ENCODE peak calls at places on chromosomes 5 and 9, in five cellular contexts. O is uterus, T is breast epithelium, U is body of pancreas, K is A549. E is an unnamed sample.
A peak's percentile ranks its signal among the peaks of the same experiment; 100 is the strongest.

GRCh38 chr5:149486726-149487635 is 64.3 kb downstream of the CSNK1A1 start:
- DNase-seq in O (no peak), T (no peak), U (no peak), K (no peak), E (no peak)

GRCh38 chr5:69522035-69522434 is 29.4 kb downstream of the OCLN start:
- DNase-seq in O (no peak), T (no peak), U (no peak), K (no peak), E (no peak)

GRCh38 chr9:13719981-13720380 is 440.5 kb upstream of the MPDZ start:
- DNase-seq in O (no peak), T (no peak), U (no peak), K (no peak), E (no peak)

GRCh38 chr5:1727571-1727970 is 72.1 kb downstream of the MRPL36 start:
- DNase-seq in O (no peak), T (no peak), U (no peak), K (no peak), E (no peak)

GRCh38 chr5:32712463-32713395 is 1.6 kb downstream of the NPR3 start:
- DNase-seq in O (no peak), T (no peak), U (no peak), K (no peak), E (no peak)

GRCh38 chr5:119583684-119584083 is 45.7 kb upstream of the FAM170A start:
- DNase-seq in O (no peak), T (no peak), U (no peak), K (no peak), E (no peak)

GRCh38 chr9:88979021-88979420 is 12.2 kb upstream of the S1PR3 start:
- DNase-seq in O (no peak), T (peak; percentile 2), U (no peak), K (no peak), E (no peak)

GRCh38 chr5:28927559-28928326 is 1889.4 kb upstream of the CDH9 start:
- DNase-seq in O (no peak), T (no peak), U (no peak), K (peak; percentile 40), E (no peak)

GRCh38 chr9:68951879-68952659 is 61.8 kb downstream of the PRKACG start:
- DNase-seq in O (no peak), T (no peak), U (no peak), K (no peak), E (no peak)

GRCh38 chr5:154477382-154478223 is 424 bp downstream of the HAND1 start:
- DNase-seq in O (no peak), T (no peak), U (no peak), K (peak; percentile 25), E (no peak)

GRCh38 chr5:120155873-120156272 is 308.2 kb upstream of the PRR16 start:
- DNase-seq in O (no peak), T (no peak), U (no peak), K (no peak), E (no peak)

GRCh38 chr9:107933042-107933441 is 443.5 kb upstream of the KLF4 start:
- DNase-seq in O (no peak), T (no peak), U (no peak), K (peak; percentile 14), E (no peak)

GRCh38 chr5:167939686-167940085 is 351.8 kb upstream of the WWC1 start:
- DNase-seq in O (no peak), T (no peak), U (no peak), K (no peak), E (no peak)

GRCh38 chr5:53937467-53937866 is 372.9 kb downstream of the ARL15 start:
- DNase-seq in O (no peak), T (no peak), U (no peak), K (no peak), E (no peak)

GRCh38 chr5:53426517-53426839 is 54.0 kb upstream of the FST start:
- DNase-seq in O (no peak), T (no peak), U (no peak), K (no peak), E (no peak)

GRCh38 chr9:114653556-114654159 is 3.9 kb downstream of the TEX53 start:
- DNase-seq in O (peak; percentile 69), T (peak; percentile 61), U (peak; percentile 75), K (peak; percentile 72), E (peak; percentile 93)

GRCh38 chr5:126805108-126805507 is 28.2 kb downstream of the LMNB1 start:
- DNase-seq in O (no peak), T (no peak), U (no peak), K (no peak), E (no peak)

GRCh38 chr5:133368009-133368408 is 244.3 kb downstream of the FSTL4 start:
- DNase-seq in O (no peak), T (no peak), U (no peak), K (no peak), E (no peak)

GRCh38 chr9:123238364-123238763 is 30.0 kb downstream of the STRBP start:
- DNase-seq in O (no peak), T (no peak), U (no peak), K (no peak), E (no peak)

GRCh38 chr5:131263648-131264452 is at the start of gene CDC42SE2:
- DNase-seq in O (peak; percentile 85), T (peak; percentile 77), U (peak; percentile 91), K (peak; percentile 81), E (peak; percentile 93)

GRCh38 chr9:81321551-81321950 is 367.8 kb downstream of the TLE1 start:
- DNase-seq in O (no peak), T (no peak), U (no peak), K (no peak), E (no peak)

GRCh38 chr9:109122726-109123621 is 3.2 kb upstream of the TMEM245 start:
- DNase-seq in O (no peak), T (no peak), U (no peak), K (no peak), E (no peak)

GRCh38 chr5:158463188-158463587 is 604.2 kb upstream of the CLINT1 start:
- DNase-seq in O (no peak), T (no peak), U (no peak), K (no peak), E (no peak)

GRCh38 chr9:84297162-84297821 is 43.3 kb downstream of the SLC28A3 start:
- DNase-seq in O (no peak), T (no peak), U (no peak), K (no peak), E (no peak)

DNA sequence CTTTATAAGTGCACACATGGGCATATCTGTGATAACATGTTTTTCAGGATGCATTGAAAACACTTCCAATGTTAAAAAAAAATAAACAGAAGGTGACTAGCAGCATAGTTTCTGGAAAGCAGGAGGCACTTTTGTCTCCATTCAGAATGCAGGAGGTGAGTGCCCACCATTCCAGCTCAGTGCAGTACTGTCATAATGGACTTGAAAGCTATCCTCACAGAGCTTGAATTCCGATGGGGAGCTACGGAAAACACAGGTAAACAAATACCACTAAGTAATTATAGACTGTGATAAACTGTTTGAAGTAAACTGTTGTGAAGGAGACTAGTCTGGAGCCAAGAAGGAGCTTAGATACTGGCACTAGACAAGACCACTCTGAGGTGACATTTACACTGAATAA is 9.9 kb downstream of the FBN2 start:
- DNase-seq in O (no peak), T (no peak), U (no peak), K (no peak), E (no peak)
- TF ChIP-seq POLR2A in O (no peak), T (no peak), U (no peak), K (no peak), E (no peak)

GRCh38 chr5:141650851-141651727 is at the start of gene FCHSD1:
- DNase-seq in O (peak; percentile 94), T (peak; percentile 81), U (peak; percentile 93), K (peak; percentile 82), E (peak; percentile 98)
- TF ChIP-seq POLR2A in O (peak; percentile 21), T (no peak), U (peak; percentile 45), K (peak; percentile 59), E (no peak)

GRCh38 chr9:133822439-133823065 is 84.4 kb upstream of the SARDH start:
- DNase-seq in O (no peak), T (no peak), U (no peak), K (no peak), E (no peak)
- TF ChIP-seq POLR2A in O (no peak), T (no peak), U (no peak), K (no peak), E (no peak)

GRCh38 chr9:36142510-36143161 is 6.1 kb downstream of the GLIPR2 start:
- DNase-seq in O (no peak), T (no peak), U (no peak), K (no peak), E (no peak)

GRCh38 chr9:36141761-36142160 is 5.2 kb downstream of the GLIPR2 start:
- DNase-seq in O (no peak), T (no peak), U (no peak), K (no peak), E (no peak)

GRCh38 chr9:36144322-36145206 is 8.0 kb downstream of the GLIPR2 start:
- DNase-seq in O (no peak), T (no peak), U (no peak), K (no peak), E (no peak)

GRCh38 chr9:36141288-36141687 is 4.8 kb downstream of the GLIPR2 start:
- DNase-seq in O (peak; percentile 62), T (peak; percentile 58), U (no peak), K (peak; percentile 30), E (no peak)

GRCh38 chr9:36143242-36143641 is 6.7 kb downstream of the GLIPR2 start:
- DNase-seq in O (no peak), T (no peak), U (no peak), K (no peak), E (no peak)
- TF ChIP-seq POLR2A in O (no peak), T (no peak), U (no peak), K (no peak), E (no peak)

GRCh38 chr9:130186839-130187522 is 14.8 kb downstream of the NCS1 start:
- DNase-seq in O (peak; percentile 58), T (peak; percentile 51), U (peak; percentile 63), K (peak; percentile 76), E (no peak)
- TF ChIP-seq POLR2A in O (peak; percentile 52), T (no peak), U (peak; percentile 54), K (no peak), E (no peak)

GRCh38 chr9:127612993-127613954 is 1.2 kb downstream of the STXBP1 start:
- DNase-seq in O (peak; percentile 81), T (peak; percentile 46), U (peak; percentile 67), K (peak; percentile 56), E (peak; percentile 95)
- TF ChIP-seq POLR2A in O (peak; percentile 57), T (no peak), U (peak; percentile 59), K (peak; percentile 9), E (no peak)

DNA sequence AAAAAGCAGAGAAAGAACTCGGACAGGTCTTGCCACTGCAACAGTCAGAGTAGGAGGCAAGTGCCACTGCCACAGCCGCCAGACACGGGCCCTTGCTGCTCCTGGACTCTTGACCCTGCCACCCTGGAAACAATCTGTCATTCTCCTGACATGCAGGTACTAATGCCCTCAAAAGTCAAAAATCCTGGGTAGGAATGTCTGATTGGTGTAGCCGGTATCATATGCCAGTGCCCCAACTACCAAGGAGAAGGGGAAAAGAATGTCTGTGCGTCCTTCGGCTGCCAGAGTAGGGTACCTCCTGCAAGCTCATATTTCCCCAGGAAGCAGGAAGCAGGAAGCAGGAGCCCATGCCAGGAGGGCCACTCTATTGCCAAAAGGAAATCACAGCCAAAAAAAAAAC is 30.5 kb upstream of the F2RL1 start:
- DNase-seq in O (no peak), T (no peak), U (peak; percentile 54), K (no peak), E (no peak)
- TF ChIP-seq POLR2A in O (no peak), T (no peak), U (no peak), K (no peak), E (no peak)

GRCh38 chr9:126569036-126569435 is 44.7 kb upstream of the LMX1B start:
- DNase-seq in O (no peak), T (no peak), U (no peak), K (peak; percentile 24), E (no peak)
- TF ChIP-seq POLR2A in O (no peak), T (no peak), U (no peak), K (no peak), E (no peak)

GRCh38 chr9:96413312-96414221 is 4.6 kb downstream of the ZNF367 start:
- DNase-seq in O (no peak), T (no peak), U (no peak), K (no peak), E (no peak)
- TF ChIP-seq POLR2A in O (no peak), T (no peak), U (peak; percentile 23), K (no peak), E (no peak)

E was measured in esophagus muscularis mucosa.